ENCODE peak calls at places on chromosomes 13 and 19, in four cellular contexts. J, P, R and M are unnamed samples.

GRCh38 chr13:39038569-39038898 is 278 bp downstream of the NHLRC3 start:
- DNase-seq in J (no peak), P (peak; percentile 30), R (no peak), M (peak; percentile 6)

GRCh38 chr13:66556306-66556705 is 673.8 kb downstream of the PCDH9 start:
- DNase-seq in J (no peak), P (no peak), R (no peak), M (no peak)

GRCh38 chr19:44548736-44549135 is 19.3 kb upstream of the CEACAM20 start:
- DNase-seq in J (no peak), P (no peak), R (no peak), M (no peak)

GRCh38 chr13:46962286-46962941 is 65.6 kb upstream of the HTR2A start:
- DNase-seq in J (peak; percentile 50), P (no peak), R (no peak), M (no peak)

GRCh38 chr13:73816702-73817101 is 317.5 kb downstream of the KLF12 start:
- DNase-seq in J (no peak), P (no peak), R (no peak), M (no peak)

GRCh38 chr19:35120898-35121297 is 5.3 kb downstream of the FXYD3 start:
- DNase-seq in J (no peak), P (no peak), R (no peak), M (no peak)

GRCh38 chr13:113077566-113077952 is 28.0 kb upstream of the F7 start:
- DNase-seq in J (no peak), P (no peak), R (no peak), M (no peak)

GRCh38 chr19:5971714-5972354 is 6.1 kb downstream of the RANBP3 start:
- DNase-seq in J (no peak), P (no peak), R (no peak), M (no peak)

GRCh38 chr13:44141213-44141724 is 232.4 kb upstream of the SERP2 start:
- DNase-seq in J (peak; percentile 20), P (no peak), R (no peak), M (no peak)

GRCh38 chr19:10112895-10113591 is 1.6 kb downstream of the P2RY11 start:
- DNase-seq in J (peak; percentile 62), P (peak; percentile 62), R (peak; percentile 82), M (no peak)

GRCh38 chr19:56477429-56478338 is 539 bp upstream of the ZNF667 start:
- DNase-seq in J (peak; percentile 90), P (no peak), R (peak; percentile 86), M (peak; percentile 85)

GRCh38 chr13:30340367-30341184 is 33.2 kb upstream of the KATNAL1 start:
- DNase-seq in J (no peak), P (no peak), R (no peak), M (no peak)

GRCh38 chr19:15663245-15663644 is 9.6 kb upstream of the CYP4F12 start:
- DNase-seq in J (no peak), P (no peak), R (no peak), M (no peak)

GRCh38 chr13:114046447-114046846 is 72.6 kb upstream of the C13orf46 start:
- DNase-seq in J (no peak), P (no peak), R (no peak), M (no peak)

GRCh38 chr19:33275933-33276619 is 26.3 kb downstream of the CEBPA start:
- DNase-seq in J (no peak), P (no peak), R (no peak), M (peak; percentile 96)